ENCODE peak calls at places on chromosomes 12 and 14, in four cellular contexts. L is cardiac muscle cell, I is AG10803, U is lower leg skin. B is an unnamed sample.

GRCh38 chr12:104387190-104387589 is 69.6 kb upstream of the CHST11 start:
- DNase-seq in L (peak), I (no peak), U (no peak), B (peak)

GRCh38 chr12:89856431-89856830 is 147.8 kb upstream of the ATP2B1 start:
- DNase-seq in L (peak), I (peak), U (no peak), B (peak)

GRCh38 chr12:117559978-117560377 is 198.6 kb upstream of the NOS1 start:
- DNase-seq in L (no peak), I (no peak), U (no peak), B (no peak)

GRCh38 chr12:64544796-64545382 is 65.4 kb upstream of the RASSF3 start:
- DNase-seq in L (no peak), I (no peak), U (no peak), B (no peak)

GRCh38 chr12:121983546-121984205 is 38.0 kb upstream of the BCL7A start:
- DNase-seq in L (no peak), I (no peak), U (no peak), B (no peak)

GRCh38 chr12:98856897-98857540 is 211.9 kb downstream of the APAF1 start:
- DNase-seq in L (no peak), I (no peak), U (no peak), B (no peak)

GRCh38 chr12:56257491-56258067 is 605 bp downstream of the ANKRD52 start:
- DNase-seq in L (peak), I (no peak), U (no peak), B (peak)

GRCh38 chr12:43444940-43445564 is 107.0 kb downstream of the ADAMTS20 start:
- DNase-seq in L (peak), I (peak), U (peak), B (peak)

GRCh38 chr12:57006809-57007475 is 596 bp upstream of the ZBTB39 start:
- DNase-seq in L (no peak), I (no peak), U (no peak), B (no peak)

GRCh38 chr12:47387991-47388390 is 308.2 kb upstream of the AMIGO2 start:
- DNase-seq in L (no peak), I (peak), U (no peak), B (no peak)

GRCh38 chr14:40386433-40386832 is 954.2 kb upstream of the FBXO33 start:
- DNase-seq in L (no peak), I (no peak), U (no peak), B (no peak)

GRCh38 chr12:53056296-53056695 is 6.4 kb downstream of the TNS2 start:
- DNase-seq in L (no peak), I (no peak), U (no peak), B (no peak)

GRCh38 chr12:80107221-80107620 is 7.9 kb downstream of the OTOGL start:
- DNase-seq in L (no peak), I (peak), U (no peak), B (no peak)

GRCh38 chr14:43729149-43729548 is 777.9 kb downstream of the FSCB start:
- DNase-seq in L (no peak), I (no peak), U (no peak), B (no peak)

GRCh38 chr12:104578453-104578852 is 121.7 kb downstream of the CHST11 start:
- DNase-seq in L (no peak), I (peak), U (no peak), B (peak)

GRCh38 chr12:107093547-107094448 is at the start of gene CRY1:
- DNase-seq in L (peak), I (peak), U (peak), B (peak)
- TF ChIP-seq CTCF in L (no peak), I (no peak), U (no peak), B (no peak)

DNA sequence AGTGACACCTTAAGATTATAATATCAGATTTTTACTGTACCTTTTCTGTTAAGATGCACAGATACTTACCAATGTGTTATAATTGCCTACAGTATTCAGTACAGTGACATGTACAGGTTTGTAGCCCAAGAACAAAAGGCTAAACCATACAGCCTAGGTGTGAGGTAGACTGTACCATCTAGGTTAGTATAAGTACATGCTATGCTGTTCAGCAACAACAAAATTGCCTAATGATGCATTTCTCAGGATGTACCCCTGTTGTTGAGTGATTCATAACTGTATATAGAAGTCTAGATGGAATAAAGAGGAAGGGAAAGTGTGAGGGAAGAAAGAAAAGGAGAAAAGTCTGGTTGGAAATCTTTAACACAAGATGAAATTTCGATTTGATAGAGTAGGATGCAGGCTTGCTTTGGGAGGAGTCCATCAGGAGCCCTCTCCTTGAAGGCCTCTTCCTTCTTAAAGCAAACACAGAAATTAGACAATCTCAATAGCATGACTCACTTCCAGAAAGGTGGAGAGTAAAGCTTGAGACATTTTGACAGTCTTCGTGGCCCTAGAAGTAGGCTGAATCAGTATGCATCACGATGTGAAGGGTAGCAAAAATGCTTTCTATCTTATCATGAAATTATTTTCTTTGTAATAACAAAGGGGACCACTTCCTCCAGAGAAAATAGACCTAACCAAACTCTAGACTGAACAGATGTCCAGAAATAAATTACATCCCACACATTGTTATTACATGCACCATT is 191.5 kb downstream of the SYT1 start:
- DNase-seq in L (no peak), I (no peak), U (no peak), B (peak)
- H3K4me3 ChIP-seq in L (no peak), I (no peak), U (no peak), B (no peak)

GRCh38 chr14:21768116-21768874 is 94.7 kb upstream of the OR4E1 start:
- DNase-seq in L (peak), I (no peak), U (no peak), B (no peak)
- TF ChIP-seq CTCF in L (peak), I (no peak), U (no peak), B (no peak)

GRCh38 chr14:61940669-61941420 is 178.6 kb downstream of the SNAPC1 start:
- DNase-seq in L (no peak), I (no peak), U (no peak), B (no peak)
- H3K4me3 ChIP-seq in L (no peak), I (no peak), U (no peak), B (no peak)

DNA sequence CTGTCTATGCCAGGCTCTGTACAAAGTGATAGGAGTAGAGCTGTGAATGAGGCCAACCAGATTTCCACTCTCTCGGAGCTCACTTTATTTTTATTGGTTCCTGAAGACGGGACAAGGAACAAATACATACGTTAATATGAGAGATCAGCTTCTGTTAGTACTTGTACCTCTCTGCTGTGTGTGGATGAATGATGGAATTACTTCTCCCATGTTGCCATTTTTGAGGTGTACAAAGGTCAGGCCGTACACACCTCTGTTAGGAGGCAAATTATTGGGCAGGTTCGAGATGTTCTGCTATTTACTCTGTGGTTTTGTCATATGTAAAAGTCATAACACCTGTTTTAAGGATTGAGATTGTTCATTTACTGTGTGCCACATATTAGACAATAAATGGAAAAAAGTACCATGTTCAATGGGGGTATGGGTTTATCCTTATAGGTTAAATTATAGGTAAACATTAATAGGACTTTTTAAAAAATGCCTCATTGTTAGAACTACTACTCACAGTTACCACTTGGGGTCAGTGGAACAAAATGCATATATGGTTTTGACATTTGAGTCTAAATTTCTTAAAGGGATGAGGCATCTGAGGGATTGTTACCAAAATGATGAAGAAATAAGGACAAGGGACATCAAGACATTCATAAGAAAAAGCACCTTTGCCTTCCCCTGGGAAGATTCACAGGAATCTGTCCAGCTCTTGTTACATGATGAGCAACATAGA is 26.9 kb downstream of the WBP11 start:
- DNase-seq in L (no peak), I (peak), U (no peak), B (peak)
- TF ChIP-seq CTCF in L (peak), I (peak), U (no peak), B (peak)

DNA sequence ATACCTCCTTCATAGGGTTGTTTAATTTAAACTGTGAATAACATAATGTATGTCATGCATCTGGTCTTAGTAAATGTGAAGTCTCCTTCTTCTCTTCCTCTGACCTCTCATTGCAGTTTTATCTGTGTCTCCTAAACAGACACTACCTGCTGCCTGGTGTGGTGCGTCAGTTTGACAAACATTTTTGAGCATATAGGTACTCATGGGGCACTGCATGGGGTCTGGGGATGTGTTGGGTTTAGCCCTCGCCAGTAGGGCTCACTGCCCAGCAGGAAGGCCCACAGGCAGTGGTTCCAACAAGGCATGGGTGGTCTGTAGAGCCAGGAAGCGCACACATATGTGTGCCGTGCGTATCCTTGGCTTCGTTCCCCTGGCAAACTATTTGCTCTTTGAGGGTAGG is 3.0 kb upstream of the CEBPE start:
- DNase-seq in L (no peak), I (no peak), U (no peak), B (no peak)
- H3K4me3 ChIP-seq in L (no peak), I (no peak), U (no peak), B (no peak)

GRCh38 chr12:25957898-25958253 is 606 bp upstream of the RASSF8 start:
- DNase-seq in L (no peak), I (peak), U (peak), B (peak)

GRCh38 chr12:25958254-25959068 is at the start of gene RASSF8:
- DNase-seq in L (peak), I (peak), U (peak), B (peak)

GRCh38 chr12:25960176-25960575 is 1.7 kb downstream of the RASSF8 start:
- DNase-seq in L (peak), I (peak), U (no peak), B (peak)

GRCh38 chr12:25960926-25961325 is 2.4 kb downstream of the RASSF8 start:
- DNase-seq in L (no peak), I (no peak), U (no peak), B (peak)

DNA sequence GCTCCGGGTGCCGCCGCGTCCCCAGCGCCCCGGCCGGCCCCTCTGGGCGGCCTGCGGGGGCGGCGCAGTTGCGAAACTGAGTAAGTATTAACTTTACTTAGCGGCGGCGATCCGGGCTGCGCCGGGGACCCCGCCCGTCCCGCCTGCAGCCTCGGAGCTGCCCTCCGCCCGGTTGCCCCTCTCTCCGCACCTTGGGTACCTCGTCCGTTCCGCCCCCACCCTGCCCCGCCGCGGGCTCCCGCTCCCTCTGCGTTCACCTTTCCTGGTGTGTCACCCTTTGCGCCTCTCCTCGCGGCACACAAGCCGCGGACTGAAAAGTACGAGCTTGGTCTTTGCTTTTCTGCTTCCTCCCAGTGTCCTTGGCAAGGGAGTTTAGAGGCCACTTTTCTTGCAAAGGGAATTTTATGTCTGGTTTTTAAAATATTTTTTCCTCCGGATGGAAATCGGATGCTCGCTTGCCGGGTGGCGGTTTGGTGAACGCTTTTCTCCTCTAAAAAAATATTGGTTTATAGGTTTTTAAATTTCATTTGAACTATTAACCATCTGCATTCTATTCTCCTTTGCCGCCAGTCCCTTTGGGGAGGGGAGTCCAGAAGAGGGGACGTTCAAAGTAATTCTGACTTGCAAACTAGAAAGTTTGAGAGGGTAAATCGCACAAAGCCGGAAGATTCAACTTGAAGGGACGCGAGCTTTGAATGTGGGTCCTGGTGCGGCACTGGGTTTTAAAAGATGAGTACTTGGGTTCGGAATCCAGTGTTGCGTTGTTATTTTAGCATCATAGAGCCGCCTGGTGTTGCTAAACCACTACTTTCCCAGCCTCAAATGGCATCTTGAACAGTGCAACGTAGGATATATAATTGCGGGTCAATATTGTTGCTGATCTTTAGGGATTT is 833 bp downstream of the RASSF8 start:
- DNase-seq in L (peak), I (peak), U (peak), B (peak)
- TF ChIP-seq CTCF in L (no peak), I (peak), U (no peak), B (peak)

GRCh38 chr14:99645545-99646505 is 896 bp downstream of the HHIPL1 start:
- DNase-seq in L (no peak), I (no peak), U (no peak), B (no peak)

GRCh38 chr14:99644035-99644587 is 818 bp upstream of the HHIPL1 start:
- DNase-seq in L (no peak), I (no peak), U (no peak), B (no peak)

GRCh38 chr14:99647407-99647806 is 2.5 kb downstream of the HHIPL1 start:
- DNase-seq in L (no peak), I (no peak), U (no peak), B (peak)

GRCh38 chr14:99643343-99643742 is 1.6 kb upstream of the HHIPL1 start:
- DNase-seq in L (no peak), I (no peak), U (no peak), B (no peak)

GRCh38 chr14:99644723-99645544 is at the start of gene HHIPL1:
- DNase-seq in L (peak), I (peak), U (no peak), B (peak)
- H3K4me3 ChIP-seq in L (peak), I (peak), U (peak), B (peak)

GRCh38 chr14:70707138-70708038 is 65.7 kb downstream of the TTC9 start:
- DNase-seq in L (no peak), I (peak), U (no peak), B (peak)
- TF ChIP-seq CTCF in L (no peak), I (no peak), U (no peak), B (no peak)

B was measured in fibroblast of the aortic adventitia.